ENCODE peak calls at places on chromosome 15, in nine cellular contexts. O is cardiac muscle cell; K is activated gamma-delta T cell treated with Interleukin-2 at 50 U/mL for 16 hours; L is iris pigment epithelial cell; V is C1 segment of cervical spinal cord; Y is activated CD8-positive, alpha-beta T cell treated with anti-CD3 and anti-CD28 coated beads, Interleukin-2, amount 10 ng/mL, durations not matched to agents 7 days and 5 days; R is HuH-7; T is DMS153; N is T-helper 2 cell. P is an unnamed sample.

GRCh38 chr15:90064931-90065681 is 37.2 kb downstream of the IDH2 start:
- DNase-seq in O (peak; percentile 88), K (no peak), L (no peak), V (no peak), Y (no peak), R (no peak), T (no peak), N (no peak), P (no peak)

GRCh38 chr15:74793135-74794028 is 11.5 kb downstream of the CSK start:
- DNase-seq in O (no peak), K (peak; percentile 76), L (peak; percentile 39), V (no peak), Y (peak; percentile 79), R (no peak), T (no peak), N (peak; percentile 58), P (no peak)

GRCh38 chr15:79371581-79371980 is 60.6 kb upstream of the MINAR1 start:
- DNase-seq in O (no peak), K (no peak), L (no peak), V (no peak), Y (no peak), R (no peak), T (no peak), N (no peak), P (no peak)

GRCh38 chr15:88394553-88395159 is 72.5 kb downstream of the MRPL46 start:
- DNase-seq in O (no peak), K (no peak), L (no peak), V (no peak), Y (no peak), R (no peak), T (no peak), N (no peak), P (no peak)

GRCh38 chr15:28873006-28873405 is 12.8 kb upstream of the APBA2 start:
- DNase-seq in O (no peak), K (no peak), L (no peak), V (no peak), Y (no peak), R (no peak), T (no peak), N (no peak), P (no peak)

GRCh38 chr15:49712846-49713450 is 92.1 kb downstream of the DTWD1 start:
- DNase-seq in O (no peak), K (no peak), L (no peak), V (no peak), Y (no peak), R (no peak), T (no peak), N (no peak), P (no peak)

GRCh38 chr15:73991260-73991659 is 835 bp downstream of the STOML1 start:
- DNase-seq in O (no peak), K (no peak), L (no peak), V (peak; percentile 32), Y (no peak), R (no peak), T (no peak), N (no peak), P (peak; percentile 44)

GRCh38 chr15:28913171-28913765 is 27.5 kb downstream of the APBA2 start:
- DNase-seq in O (no peak), K (no peak), L (no peak), V (no peak), Y (no peak), R (no peak), T (no peak), N (no peak), P (no peak)

GRCh38 chr15:56930663-56931313 is 12.3 kb downstream of the TCF12 start:
- DNase-seq in O (no peak), K (no peak), L (peak; percentile 68), V (no peak), Y (no peak), R (no peak), T (no peak), N (no peak), P (no peak)

GRCh38 chr15:92666780-92667179 is 11.2 kb upstream of the FAM174B start:
- DNase-seq in O (no peak), K (no peak), L (no peak), V (no peak), Y (no peak), R (no peak), T (no peak), N (no peak), P (peak; percentile 21)

GRCh38 chr15:85636351-85636750 is 158.4 kb downstream of the KLHL25 start:
- DNase-seq in O (no peak), K (no peak), L (no peak), V (no peak), Y (no peak), R (no peak), T (no peak), N (no peak), P (no peak)

GRCh38 chr15:31206386-31207174 is 105.1 kb upstream of the TRPM1 start:
- DNase-seq in O (no peak), K (no peak), L (no peak), V (no peak), Y (no peak), R (no peak), T (no peak), N (no peak), P (no peak)

GRCh38 chr15:44662478-44663409 is 718 bp downstream of the SPG11 start:
- DNase-seq in O (peak; percentile 73), K (peak; percentile 84), L (peak; percentile 63), V (peak; percentile 52), Y (peak; percentile 93), R (peak; percentile 43), T (peak; percentile 2), N (peak; percentile 68), P (peak; percentile 82)

GRCh38 chr15:64877435-64877834 is 34.3 kb upstream of the ANKDD1A start:
- DNase-seq in O (no peak), K (no peak), L (no peak), V (peak; percentile 41), Y (peak; percentile 35), R (no peak), T (no peak), N (no peak), P (no peak)

GRCh38 chr15:68995754-68996141 is 18.7 kb upstream of the NOX5 start:
- DNase-seq in O (no peak), K (no peak), L (no peak), V (no peak), Y (no peak), R (no peak), T (no peak), N (no peak), P (no peak)

GRCh38 chr15:80780416-80781221 is 1.4 kb downstream of the CEMIP start:
- DNase-seq in O (peak; percentile 89), K (no peak), L (peak; percentile 67), V (no peak), Y (peak; percentile 29), R (peak; percentile 39), T (no peak), N (no peak), P (peak; percentile 85)

GRCh38 chr15:39974656-39975230 is 40.8 kb downstream of the EIF2AK4 start:
- DNase-seq in O (no peak), K (no peak), L (no peak), V (no peak), Y (no peak), R (no peak), T (no peak), N (no peak), P (no peak)

GRCh38 chr15:77671274-77672056 is 38.8 kb upstream of the LINGO1 start:
- DNase-seq in O (no peak), K (no peak), L (no peak), V (no peak), Y (no peak), R (no peak), T (no peak), N (no peak), P (no peak)

GRCh38 chr15:77606142-77607034 is 26.3 kb downstream of the LINGO1 start:
- DNase-seq in O (peak; percentile 36), K (no peak), L (no peak), V (no peak), Y (no peak), R (no peak), T (no peak), N (no peak), P (no peak)

GRCh38 chr15:72135719-72136118 is 17.5 kb downstream of the SENP8 start:
- DNase-seq in O (no peak), K (no peak), L (peak; percentile 8), V (no peak), Y (no peak), R (no peak), T (peak; percentile 7), N (no peak), P (no peak)

GRCh38 chr15:63185206-63185605 is 4.2 kb upstream of the RAB8B start:
- DNase-seq in O (no peak), K (no peak), L (no peak), V (peak; percentile 23), Y (no peak), R (no peak), T (no peak), N (no peak), P (no peak)

GRCh38 chr15:81575436-81576123 is 201.6 kb upstream of the TMC3 start:
- DNase-seq in O (peak; percentile 47), K (no peak), L (no peak), V (no peak), Y (no peak), R (no peak), T (peak; percentile 72), N (no peak), P (peak; percentile 11)

GRCh38 chr15:89187301-89187700 is 34.1 kb downstream of the RLBP1 start:
- DNase-seq in O (no peak), K (no peak), L (no peak), V (no peak), Y (no peak), R (no peak), T (no peak), N (no peak), P (no peak)

GRCh38 chr15:52052076-52052935 is 33.3 kb downstream of the MAPK6 start:
- DNase-seq in O (no peak), K (no peak), L (no peak), V (no peak), Y (peak; percentile 1), R (no peak), T (no peak), N (no peak), P (no peak)

P was measured in hepatocyte.